ENCODE peak calls at places on chromosome 21, in six cellular contexts. B is HTR-8/SVneo; T is AG09319; U is amniotic stem cell; A is stimulated activated CD8-positive, alpha-beta memory T cell treated with anti-CD3 and anti-CD28 coated beads, Interleukin-15, amount 100 ng/mL, for 24 hours; P is nephron progenitor cell. H is an unnamed sample.

GRCh38 chr21:38955495-38955894 is 149.8 kb downstream of the ETS2 start:
- DNase-seq in T (no peak), U (no peak), B (no peak), P (no peak), A (no peak), H (no peak)

GRCh38 chr21:39153842-39154241 is 29.4 kb downstream of the PSMG1 start:
- DNase-seq in P (no peak), T (no peak), A (no peak), U (no peak), B (no peak), H (no peak)

GRCh38 chr21:37855568-37856391 is 60.5 kb downstream of the KCNJ6 start:
- DNase-seq in U (peak), T (peak), B (no peak), P (no peak), A (no peak), H (no peak)

GRCh38 chr21:37460196-37460595 is 93.6 kb downstream of the DYRK1A start:
- DNase-seq in T (no peak), P (no peak), B (no peak), U (no peak), A (no peak), H (no peak)

GRCh38 chr21:30577766-30578165 is 12.4 kb downstream of the KRTAP22-2 start:
- DNase-seq in B (no peak), A (no peak), P (no peak), U (no peak), T (no peak), H (no peak)

GRCh38 chr21:28832013-28832714 is 160.5 kb downstream of the LTN1 start:
- DNase-seq in B (no peak), U (no peak), T (no peak), P (no peak), A (no peak), H (no peak)

GRCh38 chr21:39315603-39316002 is 2.2 kb upstream of the BRWD1 start:
- DNase-seq in B (no peak), A (no peak), U (no peak), T (no peak), P (no peak), H (no peak)

GRCh38 chr21:16588433-16588860 is 858.7 kb downstream of the USP25 start:
- DNase-seq in B (peak), P (peak), U (peak), A (no peak), T (peak), H (no peak)

GRCh38 chr21:20463362-20463761 is 534.8 kb upstream of the NCAM2 start:
- DNase-seq in B (no peak), U (no peak), P (no peak), T (no peak), A (no peak), H (no peak)